ENCODE peak calls at places on chromosomes 7 and 10, in four cellular contexts. One of them, this sample, is unnamed.
A peak's percentile ranks its signal among the peaks of the same experiment; 100 is the strongest.

GRCh38 chr7:157132796-157133195 is 5.9 kb upstream of the UBE3C start:
- DNase-seq in brain microvascular endothelial cell: no peak
- DNase-seq in amygdala: no peak
- DNase-seq in epithelial cell of esophagus: no peak
- DNase-seq in this sample: no peak

GRCh38 chr10:86663576-86664369 is 4.5 kb upstream of the LDB3 start:
- DNase-seq in brain microvascular endothelial cell: no peak
- DNase-seq in amygdala: no peak
- DNase-seq in epithelial cell of esophagus: no peak
- DNase-seq in this sample: no peak

GRCh38 chr7:149883452-149883861 is 9.7 kb downstream of the ATP6V0E2 start:
- DNase-seq in brain microvascular endothelial cell: peak; percentile 48
- DNase-seq in amygdala: peak; percentile 56
- DNase-seq in epithelial cell of esophagus: peak; percentile 19
- DNase-seq in this sample: peak; percentile 94

GRCh38 chr7:158239290-158239981 is 348.2 kb downstream of the PTPRN2 start:
- DNase-seq in brain microvascular endothelial cell: no peak
- DNase-seq in amygdala: no peak
- DNase-seq in epithelial cell of esophagus: no peak
- DNase-seq in this sample: no peak

GRCh38 chr7:16318463-16318862 is 102.9 kb downstream of the CRPPA start:
- DNase-seq in brain microvascular endothelial cell: no peak
- DNase-seq in amygdala: no peak
- DNase-seq in epithelial cell of esophagus: no peak
- DNase-seq in this sample: no peak

GRCh38 chr10:72085864-72086465 is 2.4 kb downstream of the SPOCK2 start:
- DNase-seq in brain microvascular endothelial cell: no peak
- DNase-seq in amygdala: no peak
- DNase-seq in epithelial cell of esophagus: no peak
- DNase-seq in this sample: no peak

GRCh38 chr7:135801045-135801693 is 52.6 kb upstream of the FAM180A start:
- DNase-seq in brain microvascular endothelial cell: peak; percentile 61
- DNase-seq in amygdala: peak; percentile 42
- DNase-seq in epithelial cell of esophagus: peak; percentile 70
- DNase-seq in this sample: no peak

GRCh38 chr10:89252225-89252585 is 630 bp upstream of the LIPA start:
- DNase-seq in brain microvascular endothelial cell: no peak
- DNase-seq in amygdala: no peak
- DNase-seq in epithelial cell of esophagus: no peak
- DNase-seq in this sample: no peak

GRCh38 chr7:50534690-50535290 is 30.4 kb downstream of the DDC start:
- DNase-seq in brain microvascular endothelial cell: peak; percentile 98
- DNase-seq in amygdala: no peak
- DNase-seq in epithelial cell of esophagus: peak; percentile 98
- DNase-seq in this sample: no peak

GRCh38 chr7:15922002-15922401 is 235.5 kb upstream of the MEOX2 start:
- DNase-seq in brain microvascular endothelial cell: no peak
- DNase-seq in amygdala: no peak
- DNase-seq in epithelial cell of esophagus: no peak
- DNase-seq in this sample: no peak

GRCh38 chr10:72852428-72852827 is 41.1 kb upstream of the OIT3 start:
- DNase-seq in brain microvascular endothelial cell: no peak
- DNase-seq in amygdala: no peak
- DNase-seq in epithelial cell of esophagus: no peak
- DNase-seq in this sample: no peak

GRCh38 chr10:99787303-99787702 is 4.9 kb downstream of the ABCC2 start:
- DNase-seq in brain microvascular endothelial cell: no peak
- DNase-seq in amygdala: no peak
- DNase-seq in epithelial cell of esophagus: no peak
- DNase-seq in this sample: no peak

GRCh38 chr7:66413379-66414114 is 208.4 kb downstream of the TPST1 start:
- DNase-seq in brain microvascular endothelial cell: peak; percentile 76
- DNase-seq in amygdala: peak; percentile 90
- DNase-seq in epithelial cell of esophagus: peak; percentile 78
- DNase-seq in this sample: peak; percentile 90

GRCh38 chr7:36937754-36938551 is 213.7 kb upstream of the AOAH start:
- DNase-seq in brain microvascular endothelial cell: no peak
- DNase-seq in amygdala: no peak
- DNase-seq in epithelial cell of esophagus: no peak
- DNase-seq in this sample: no peak

GRCh38 chr7:148383651-148384050 is 206.9 kb upstream of the C7orf33 start:
- DNase-seq in brain microvascular endothelial cell: no peak
- DNase-seq in amygdala: no peak
- DNase-seq in epithelial cell of esophagus: no peak
- DNase-seq in this sample: no peak

GRCh38 chr10:101694674-101695403 is at the start of gene FBXW4:
- DNase-seq in brain microvascular endothelial cell: no peak
- DNase-seq in amygdala: peak; percentile 60
- DNase-seq in epithelial cell of esophagus: peak; percentile 45
- DNase-seq in this sample: peak; percentile 85

GRCh38 chr10:50421026-50421719 is 169.9 kb upstream of the ASAH2 start:
- DNase-seq in brain microvascular endothelial cell: peak; percentile 20
- DNase-seq in amygdala: no peak
- DNase-seq in epithelial cell of esophagus: peak; percentile 67
- DNase-seq in this sample: no peak

GRCh38 chr7:100363098-100363497 is 5.2 kb downstream of the PILRB start:
- DNase-seq in brain microvascular endothelial cell: no peak
- DNase-seq in amygdala: no peak
- DNase-seq in epithelial cell of esophagus: no peak
- DNase-seq in this sample: no peak

GRCh38 chr7:159104188-159105030 is 40.3 kb downstream of the VIPR2 start:
- DNase-seq in brain microvascular endothelial cell: no peak
- DNase-seq in amygdala: no peak
- DNase-seq in epithelial cell of esophagus: no peak
- DNase-seq in this sample: no peak

GRCh38 chr7:142795339-142795863 is 24.6 kb downstream of the PRSS2 start:
- DNase-seq in brain microvascular endothelial cell: no peak
- DNase-seq in amygdala: no peak
- DNase-seq in epithelial cell of esophagus: peak; percentile 5
- DNase-seq in this sample: no peak

GRCh38 chr10:17428616-17429097 is 25.7 kb downstream of the ST8SIA6 start:
- DNase-seq in brain microvascular endothelial cell: no peak
- DNase-seq in amygdala: no peak
- DNase-seq in epithelial cell of esophagus: no peak
- DNase-seq in this sample: no peak

GRCh38 chr10:23373156-23373555 is 28.6 kb upstream of the C10orf67 start:
- DNase-seq in brain microvascular endothelial cell: no peak
- DNase-seq in amygdala: no peak
- DNase-seq in epithelial cell of esophagus: peak; percentile 90
- DNase-seq in this sample: no peak

GRCh38 chr10:117365612-117366011 is 9.6 kb downstream of the PDZD8 start:
- DNase-seq in brain microvascular endothelial cell: no peak
- DNase-seq in amygdala: no peak
- DNase-seq in epithelial cell of esophagus: peak; percentile 59
- DNase-seq in this sample: no peak

GRCh38 chr7:7157177-7157886 is 25.0 kb upstream of the C1GALT1 start:
- DNase-seq in brain microvascular endothelial cell: peak; percentile 90
- DNase-seq in amygdala: no peak
- DNase-seq in epithelial cell of esophagus: peak; percentile 37
- DNase-seq in this sample: no peak

GRCh38 chr7:159143780-159144755 is 599 bp downstream of the VIPR2 start:
- DNase-seq in brain microvascular endothelial cell: no peak
- DNase-seq in amygdala: no peak
- DNase-seq in epithelial cell of esophagus: no peak
- DNase-seq in this sample: no peak

GRCh38 chr7:37349979-37350590 is 98.6 kb downstream of the ELMO1 start:
- DNase-seq in brain microvascular endothelial cell: no peak
- DNase-seq in amygdala: no peak
- DNase-seq in epithelial cell of esophagus: no peak
- DNase-seq in this sample: no peak

GRCh38 chr10:6498771-6499170 is 81.3 kb downstream of the PRKCQ start:
- DNase-seq in brain microvascular endothelial cell: no peak
- DNase-seq in amygdala: no peak
- DNase-seq in epithelial cell of esophagus: peak; percentile 45
- DNase-seq in this sample: no peak

GRCh38 chr7:150945171-150945852 is 32.8 kb downstream of the KCNH2 start:
- DNase-seq in brain microvascular endothelial cell: no peak
- DNase-seq in amygdala: no peak
- DNase-seq in epithelial cell of esophagus: no peak
- DNase-seq in this sample: no peak

GRCh38 chr7:157495594-157495993 is 158.8 kb downstream of the DNAJB6 start:
- DNase-seq in brain microvascular endothelial cell: no peak
- DNase-seq in amygdala: no peak
- DNase-seq in epithelial cell of esophagus: no peak
- DNase-seq in this sample: no peak

GRCh38 chr7:22435105-22435504 is 64.9 kb downstream of the STEAP1B start:
- DNase-seq in brain microvascular endothelial cell: no peak
- DNase-seq in amygdala: no peak
- DNase-seq in epithelial cell of esophagus: no peak
- DNase-seq in this sample: no peak

GRCh38 chr7:158999496-158999895 is 143.1 kb downstream of the DYNC2I1 start:
- DNase-seq in brain microvascular endothelial cell: no peak
- DNase-seq in amygdala: no peak
- DNase-seq in epithelial cell of esophagus: no peak
- DNase-seq in this sample: peak; percentile 63

GRCh38 chr10:29648114-29648982 is 13.6 kb upstream of the SVIL start:
- DNase-seq in brain microvascular endothelial cell: peak; percentile 62
- DNase-seq in amygdala: no peak
- DNase-seq in epithelial cell of esophagus: no peak
- DNase-seq in this sample: no peak

GRCh38 chr10:5467634-5468255 is 31.6 kb downstream of the CALML5 start:
- DNase-seq in brain microvascular endothelial cell: no peak
- DNase-seq in amygdala: no peak
- DNase-seq in epithelial cell of esophagus: peak; percentile 68
- DNase-seq in this sample: no peak

This sample was measured in posterior cingulate gyrus.